ENCODE peak calls at places on chromosomes 5 and 9, in eight cellular contexts. R is fibroblast of the aortic adventitia, N is AG04450, Q is fibroblast of pulmonary artery, I is epithelial cell of esophagus, X is psoas muscle, T is gastrocnemius medialis, K is brain microvascular endothelial cell. Y is an unnamed sample.
A peak's percentile ranks its signal among the peaks of the same experiment; 100 is the strongest.

GRCh38 chr5:78781611-78782356 is 133.2 kb upstream of the LHFPL2 start:
- DNase-seq in N (no peak), Q (no peak), R (no peak), I (no peak), T (no peak), K (no peak), X (no peak), Y (no peak)

GRCh38 chr9:121613009-121613766 is 38.2 kb upstream of the DAB2IP start:
- DNase-seq in R (no peak), I (peak; percentile 54), T (peak; percentile 64), N (no peak), X (no peak), Q (no peak), K (no peak), Y (no peak)

GRCh38 chr9:114898741-114899140 is 31.6 kb downstream of the TNFSF8 start:
- DNase-seq in T (peak; percentile 10), N (no peak), Q (no peak), K (no peak), I (no peak), X (peak; percentile 36), R (no peak), Y (no peak)

GRCh38 chr9:38284768-38285080 is 107.8 kb upstream of the ALDH1B1 start:
- DNase-seq in R (no peak), K (no peak), X (no peak), Q (no peak), T (no peak), N (no peak), I (no peak), Y (no peak)

GRCh38 chr5:115685480-115685879 is 59.6 kb upstream of the TMED7 start:
- DNase-seq in R (peak; percentile 36), Q (no peak), N (no peak), T (no peak), K (no peak), X (no peak), I (no peak), Y (no peak)

GRCh38 chr5:154276932-154277331 is 86.4 kb downstream of the GALNT10 start:
- DNase-seq in K (peak; percentile 88), I (no peak), R (peak; percentile 99), N (peak; percentile 94), X (peak; percentile 63), T (peak; percentile 35), Q (peak; percentile 93), Y (peak; percentile 97)

GRCh38 chr5:40355842-40356241 is 323.9 kb upstream of the PTGER4 start:
- DNase-seq in X (no peak), I (no peak), N (no peak), R (no peak), K (no peak), Q (no peak), T (no peak), Y (no peak)

GRCh38 chr5:38022621-38023020 is 182.8 kb upstream of the GDNF start:
- DNase-seq in I (no peak), T (no peak), X (no peak), Q (no peak), R (no peak), N (no peak), K (no peak), Y (no peak)

GRCh38 chr5:139461698-139462097 is 845 bp downstream of the ECSCR start:
- DNase-seq in X (no peak), N (peak; percentile 34), K (peak; percentile 68), R (peak; percentile 49), Q (peak; percentile 69), I (peak; percentile 12), T (no peak), Y (peak; percentile 50)

GRCh38 chr9:37902804-37903580 is 935 bp downstream of the SLC25A51 start:
- DNase-seq in R (peak; percentile 49), K (peak; percentile 50), N (no peak), T (no peak), I (peak; percentile 71), X (no peak), Q (peak; percentile 48), Y (peak; percentile 73)

GRCh38 chr5:147234825-147235635 is at the start of gene STK32A:
- DNase-seq in R (no peak), Q (peak; percentile 14), I (peak; percentile 80), X (peak; percentile 43), K (no peak), N (no peak), T (no peak), Y (peak; percentile 8)

GRCh38 chr9:125397736-125398135 is 136.1 kb downstream of the GAPVD1 start:
- DNase-seq in R (no peak), X (no peak), Q (no peak), N (no peak), T (no peak), I (no peak), K (no peak), Y (no peak)

GRCh38 chr9:33139421-33140228 is 27.5 kb downstream of the B4GALT1 start:
- DNase-seq in N (peak; percentile 90), R (peak; percentile 95), I (no peak), T (peak; percentile 68), K (peak; percentile 86), Q (peak; percentile 95), X (peak; percentile 85), Y (peak; percentile 100)

GRCh38 chr5:179192891-179193470 is 132.8 kb downstream of the ZNF354C start:
- DNase-seq in X (no peak), R (no peak), I (no peak), N (no peak), Q (no peak), T (no peak), K (no peak), Y (no peak)

GRCh38 chr5:137672001-137672400 is 63.9 kb downstream of the KLHL3 start:
- DNase-seq in T (no peak), X (no peak), Q (no peak), I (no peak), K (no peak), R (no peak), N (no peak), Y (no peak)

GRCh38 chr5:139925650-139926640 is 117.2 kb downstream of the NRG2 start:
- DNase-seq in I (no peak), X (no peak), Q (no peak), R (peak; percentile 4), N (no peak), T (no peak), K (no peak), Y (no peak)

GRCh38 chr5:179819296-179820126 is 1.2 kb upstream of the SQSTM1 start:
- DNase-seq in I (peak; percentile 59), T (peak; percentile 70), R (peak; percentile 75), Q (peak; percentile 82), K (peak; percentile 48), X (peak; percentile 81), N (no peak), Y (peak; percentile 84)

GRCh38 chr5:167839065-167839464 is 452.4 kb upstream of the WWC1 start:
- DNase-seq in N (no peak), Q (no peak), X (no peak), I (peak; percentile 96), R (no peak), T (no peak), K (no peak), Y (no peak)

GRCh38 chr5:4198461-4198860 is 602.8 kb downstream of the IRX1 start:
- DNase-seq in Q (no peak), R (no peak), N (no peak), K (no peak), X (no peak), T (no peak), I (no peak), Y (no peak)

GRCh38 chr5:159049844-159050318 is 49.8 kb downstream of the EBF1 start:
- DNase-seq in K (peak; percentile 53), N (no peak), R (peak; percentile 88), I (peak; percentile 8), T (no peak), X (no peak), Q (peak; percentile 74), Y (peak; percentile 82)
- H3K4me3 ChIP-seq in K (no peak overlapping the region), N (no peak overlapping the region), R (peak overlapping the region; percentile 47), I (no peak overlapping the region), T (peak overlapping the region; percentile 20), X (peak overlapping the region; percentile 56), Q (peak overlapping the region; percentile 6), Y (peak overlapping the region; percentile 30)

DNA sequence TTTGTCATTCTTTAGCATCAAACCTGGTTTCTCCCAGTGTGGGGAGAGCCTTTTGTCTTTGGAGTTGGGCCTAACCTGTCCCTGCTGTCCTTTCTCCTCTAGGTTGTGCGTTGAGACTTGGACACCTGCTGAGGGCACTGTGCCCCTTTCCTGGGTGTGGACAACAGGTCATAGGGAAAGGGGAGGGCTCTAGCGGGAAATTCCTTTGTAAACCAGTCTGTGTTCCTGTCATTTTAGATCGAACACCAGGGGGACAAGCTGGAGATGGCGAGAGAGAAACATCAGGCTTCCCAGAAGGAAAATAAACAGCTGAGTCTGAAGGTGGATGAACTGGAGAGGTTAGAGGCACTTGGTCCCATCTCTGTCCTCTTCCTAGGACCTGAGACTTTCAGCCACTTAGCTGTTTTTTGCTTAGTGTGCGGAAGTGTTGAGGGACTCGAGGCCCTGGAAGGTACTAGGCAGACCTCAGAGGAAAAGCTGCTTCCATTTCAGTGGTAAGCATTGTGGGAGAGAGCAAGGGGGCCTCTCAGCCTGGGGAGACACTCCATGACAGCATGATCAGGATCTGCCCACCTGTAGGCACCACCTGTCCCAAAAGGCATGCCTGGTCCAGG is 8.6 kb upstream of the GLE1 start:
- DNase-seq in N (no peak), T (no peak), R (no peak), X (no peak), I (peak; percentile 2), Q (no peak), K (no peak), Y (no peak)
- TF ChIP-seq CTCF in N (no peak), T (no peak), R (no peak), X (no peak), I (no peak), Q (no peak), K (no peak), Y (no peak)

DNA sequence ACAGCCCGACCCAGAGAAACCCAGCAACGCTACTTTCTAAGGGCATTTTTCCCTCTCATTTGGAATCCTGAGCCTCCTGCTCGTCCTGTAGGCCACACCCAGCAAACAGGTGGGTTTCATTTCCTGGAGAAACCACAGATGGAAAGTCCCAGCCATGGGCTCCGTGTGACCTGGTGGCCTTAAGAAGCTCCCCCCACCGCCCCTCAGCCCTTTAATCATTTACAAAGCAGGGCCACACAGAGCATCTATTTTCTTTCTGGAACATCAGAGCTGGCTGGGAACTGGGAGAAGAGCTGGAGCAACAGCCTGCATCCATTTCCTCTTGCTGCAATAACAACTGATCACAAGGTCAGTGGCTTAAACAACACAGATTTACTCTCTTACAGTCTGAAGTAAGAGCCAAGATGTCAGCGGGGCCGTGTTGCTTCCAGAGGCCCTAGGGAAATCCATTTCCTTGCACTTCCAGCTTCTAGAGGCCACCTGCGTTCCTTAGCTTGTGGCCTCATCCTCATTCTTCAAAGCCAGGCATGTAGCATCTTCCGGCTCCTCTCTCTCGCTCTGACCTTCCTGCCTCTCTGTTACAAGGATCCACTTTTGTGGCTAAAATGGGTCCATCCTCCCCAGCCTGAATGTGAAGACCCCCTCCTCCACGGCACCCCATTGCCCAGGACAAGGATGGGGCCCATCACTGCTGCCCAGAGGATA is 40.5 kb downstream of the C9orf50 start:
- DNase-seq in X (no peak), N (no peak), K (no peak), Q (no peak), T (no peak), I (no peak), R (no peak), Y (no peak)
- H3K4me3 ChIP-seq in X (no peak overlapping the region), N (no peak overlapping the region), K (no peak overlapping the region), Q (no peak overlapping the region), T (no peak overlapping the region), I (no peak overlapping the region), R (no peak overlapping the region), Y (no peak overlapping the region)

DNA sequence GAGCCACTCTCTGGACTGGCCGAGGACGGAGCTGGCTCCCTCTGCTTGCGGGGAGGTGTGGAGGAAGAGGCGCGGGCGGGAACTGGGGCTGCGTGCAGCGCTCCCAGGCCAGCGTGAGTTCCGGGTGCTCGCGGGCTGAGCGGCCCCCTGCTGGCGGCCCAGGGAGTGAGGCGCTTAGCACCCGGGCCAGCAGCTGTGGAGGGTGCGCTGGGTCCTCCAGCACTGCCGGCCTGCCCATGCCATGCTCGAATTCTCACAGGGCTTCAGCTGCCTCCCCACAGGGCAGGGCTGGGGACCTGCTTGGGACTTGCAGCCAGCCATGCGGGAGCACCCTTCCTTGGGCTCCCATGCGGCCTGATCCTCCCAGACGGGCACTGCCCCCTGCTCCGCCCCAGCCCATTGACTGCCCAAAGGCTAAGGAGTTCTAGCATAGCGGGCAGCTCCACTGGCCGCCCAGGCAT is 416.9 kb downstream of the MRPS30 start:
- DNase-seq in T (no peak), R (no peak), I (no peak), X (no peak), Q (no peak), N (no peak), K (no peak), Y (no peak)
- TF ChIP-seq CTCF in T (no peak), R (no peak), I (no peak), X (no peak), Q (no peak), N (no peak), K (no peak), Y (no peak)

Y was measured in choroid plexus epithelial cell.